ENCODE peak calls at places on chromosome 19, in six cellular contexts. H is A549, C is heart right ventricle, V is DND-41, L is dorsolateral prefrontal cortex, D is IMR-90. X is an unnamed sample.

GRCh38 chr19:45419396-45419795 is 4.3 kb downstream of the ERCC1 start:
- DNase-seq in D (no peak), V (peak), H (no peak), L (peak), C (no peak), X (peak)

GRCh38 chr19:2702170-2703076 is at the start of gene GNG7:
- DNase-seq in D (peak), L (peak), H (peak), C (peak), V (no peak), X (peak)

GRCh38 chr19:56091751-56092546 is 29.1 kb downstream of the ZNF787 start:
- DNase-seq in L (peak), D (no peak), V (no peak), H (peak), C (no peak), X (no peak)

GRCh38 chr19:11422163-11423068 is 3.3 kb upstream of the RGL3 start:
- DNase-seq in L (no peak), H (peak), D (no peak), V (peak), C (peak), X (peak)

GRCh38 chr19:8673281-8673891 is 25.2 kb downstream of the ACTL9 start:
- DNase-seq in C (no peak), H (no peak), D (no peak), V (peak), L (no peak), X (no peak)

GRCh38 chr19:29622191-29623070 is 16.3 kb downstream of the POP4 start:
- DNase-seq in H (no peak), D (no peak), C (no peak), L (no peak), V (peak), X (peak)

GRCh38 chr19:45468803-45469131 is 971 bp downstream of the FOSB start:
- DNase-seq in C (no peak), H (peak), D (no peak), L (no peak), V (no peak), X (no peak)

GRCh38 chr19:23403581-23404324 is 8.5 kb upstream of the ZNF91 start:
- DNase-seq in D (no peak), H (no peak), C (no peak), L (no peak), V (no peak), X (no peak)

GRCh38 chr19:45581576-45581975 is 3.0 kb downstream of the OPA3 start:
- DNase-seq in D (no peak), H (peak), C (no peak), V (no peak), L (no peak), X (no peak)

GRCh38 chr19:19027228-19027627 is 6.1 kb downstream of the SUGP2 start:
- DNase-seq in C (no peak), H (no peak), V (no peak), L (no peak), D (no peak), X (no peak)

GRCh38 chr19:34430738-34431625 is 2.8 kb downstream of the UBA2 start:
- DNase-seq in D (peak), L (no peak), V (peak), H (peak), C (no peak), X (peak)

GRCh38 chr19:28485300-28485699 is 727.7 kb downstream of the UQCRFS1 start:
- DNase-seq in L (no peak), V (no peak), H (no peak), D (no peak), C (peak), X (no peak)

GRCh38 chr19:3225677-3226093 is 1.2 kb downstream of the CELF5 start:
- DNase-seq in H (no peak), L (no peak), C (no peak), V (peak), D (no peak), X (no peak)

GRCh38 chr19:2623743-2624142 is 78.8 kb downstream of the GNG7 start:
- DNase-seq in H (no peak), D (no peak), C (no peak), V (no peak), L (no peak), X (no peak)

GRCh38 chr19:33219261-33219812 is 6.3 kb downstream of the SLC7A10 start:
- DNase-seq in D (peak), L (peak), V (no peak), H (no peak), C (no peak), X (no peak)

DNA sequence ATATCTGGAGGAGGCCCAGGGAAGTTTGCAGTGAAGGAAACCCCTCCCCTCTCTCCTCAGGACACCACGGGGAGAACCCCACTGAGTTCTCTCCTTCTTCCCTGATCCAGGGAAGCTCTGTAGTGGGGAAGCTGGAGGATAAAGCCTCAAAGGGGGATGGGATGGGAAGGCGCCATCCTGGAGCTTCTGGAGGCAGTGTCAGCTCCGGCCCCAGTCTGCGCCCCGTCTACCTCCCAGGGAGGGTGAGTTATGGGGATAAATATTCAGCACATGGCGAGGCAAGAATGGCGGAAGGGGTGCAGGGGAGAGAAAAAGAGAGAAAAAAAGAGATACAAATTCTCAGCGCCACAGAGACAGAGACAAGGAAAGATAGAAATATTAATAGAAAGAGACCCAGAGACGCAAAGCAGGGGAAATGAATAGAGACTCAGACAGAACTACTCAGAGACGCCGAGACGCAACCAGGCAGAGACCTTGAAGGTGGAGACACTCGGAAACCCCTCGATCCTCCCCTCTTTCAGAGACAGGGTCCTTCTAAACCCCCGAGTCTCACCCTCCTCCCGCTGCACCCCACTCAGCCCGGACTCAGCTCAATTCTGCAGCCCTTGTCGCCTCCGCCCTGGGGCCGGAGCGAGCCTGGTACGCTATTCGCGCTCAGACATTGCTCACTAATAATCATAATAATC is 23.6 kb downstream of the OLFM2 start:
- DNase-seq in H (no peak), D (no peak), V (no peak), L (no peak), C (no peak), X (no peak)
- H3K4me3 ChIP-seq in H (peak), D (no peak), V (no peak), L (peak), C (no peak), X (no peak)

DNA sequence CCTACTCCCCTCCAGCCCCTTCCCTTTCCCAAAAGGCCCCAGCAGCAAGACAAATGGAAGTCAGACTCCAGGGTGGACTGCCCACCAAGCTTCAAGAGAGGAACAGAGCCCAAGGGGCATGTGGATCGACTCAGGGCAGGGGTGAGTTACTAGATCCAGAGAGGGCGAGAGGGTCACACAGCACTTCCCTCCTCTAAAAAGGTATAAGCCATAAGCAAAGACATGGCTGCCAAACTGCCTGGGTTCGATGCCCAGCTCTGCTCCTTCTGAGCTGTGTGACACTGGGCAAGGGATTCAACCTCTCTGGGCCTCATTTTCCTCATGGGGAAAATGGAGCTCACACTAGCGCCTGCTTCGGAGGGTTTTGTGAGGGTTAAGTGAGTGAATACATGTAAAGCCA is 3.8 kb downstream of the PPP1R14A start:
- DNase-seq in D (no peak), V (no peak), C (no peak), L (no peak), H (no peak), X (no peak)
- H3K4me3 ChIP-seq in D (no peak), V (no peak), C (peak), L (peak), H (no peak), X (no peak)

DNA sequence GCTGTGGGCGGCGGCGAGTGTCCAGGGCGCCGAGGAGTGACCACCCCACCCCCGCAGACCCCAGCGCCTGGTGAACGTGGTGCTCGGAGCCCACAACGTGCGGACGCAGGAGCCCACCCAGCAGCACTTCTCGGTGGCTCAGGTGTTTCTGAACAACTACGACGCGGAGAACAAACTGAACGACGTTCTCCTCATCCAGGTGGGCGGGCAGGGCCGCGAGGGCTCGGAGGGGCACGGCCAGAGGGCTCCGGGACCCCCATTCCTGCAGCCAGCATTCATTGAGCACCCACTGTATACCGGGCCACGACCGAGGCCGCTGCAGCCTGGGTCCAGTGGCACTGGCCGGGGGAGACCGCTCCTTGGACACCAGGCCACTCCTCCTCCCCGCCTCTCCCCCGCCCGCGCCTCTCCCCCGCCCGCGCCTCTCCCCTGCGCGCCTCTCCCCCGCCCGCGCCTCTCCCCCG is 3.1 kb downstream of the PRTN3 start:
- DNase-seq in H (no peak), C (no peak), D (no peak), V (no peak), L (no peak), X (no peak)
- H3K4me3 ChIP-seq in H (peak), C (peak), D (peak), V (no peak), L (peak), X (no peak)

GRCh38 chr19:48368942-48369341 is 4.8 kb downstream of the SYNGR4 start:
- DNase-seq in D (no peak), C (no peak), H (no peak), V (no peak), L (no peak), X (no peak)

GRCh38 chr19:48371367-48371766 is 7.2 kb downstream of the SYNGR4 start:
- DNase-seq in H (no peak), D (no peak), V (no peak), L (no peak), C (no peak), X (no peak)

GRCh38 chr19:48372904-48373303 is 8.7 kb downstream of the SYNGR4 start:
- DNase-seq in V (no peak), D (no peak), C (no peak), H (peak), L (peak), X (no peak)

GRCh38 chr19:48373567-48373966 is 9.4 kb downstream of the SYNGR4 start:
- DNase-seq in D (no peak), V (no peak), H (no peak), L (no peak), C (no peak), X (no peak)

GRCh38 chr19:48370955-48371354 is 6.8 kb downstream of the SYNGR4 start:
- DNase-seq in D (no peak), L (no peak), V (no peak), H (no peak), C (no peak), X (no peak)
- H3K4me3 ChIP-seq in D (no peak), L (no peak), V (no peak), H (no peak), C (no peak), X (no peak)

GRCh38 chr19:48443731-48444128 is 2.1 kb upstream of the GRWD1 start:
- DNase-seq in H (no peak), C (no peak), L (no peak), V (no peak), D (no peak), X (no peak)

GRCh38 chr19:48445256-48445605 is 552 bp upstream of the GRWD1 start:
- DNase-seq in L (peak), D (peak), H (peak), C (peak), V (peak), X (no peak)

GRCh38 chr19:48445606-48446481 is at the start of gene GRWD1:
- DNase-seq in H (peak), V (peak), D (peak), L (peak), C (peak), X (peak)

GRCh38 chr19:48444129-48444932 is 1.5 kb upstream of the GRWD1 start:
- DNase-seq in C (no peak), D (no peak), H (no peak), V (no peak), L (no peak), X (no peak)

GRCh38 chr19:48444933-48445194 is 919 bp upstream of the GRWD1 start:
- DNase-seq in C (no peak), V (no peak), L (no peak), H (no peak), D (no peak), X (no peak)
- H3K4me3 ChIP-seq in C (peak), V (peak), L (peak), H (peak), D (peak), X (peak)

GRCh38 chr19:15194938-15195337 is 5.9 kb downstream of the NOTCH3 start:
- DNase-seq in D (peak), L (peak), V (no peak), H (no peak), C (peak), X (no peak)
- H3K4me3 ChIP-seq in D (no peak), L (peak), V (no peak), H (peak), C (peak), X (no peak)

GRCh38 chr19:53908933-53909415 is at the start of gene CACNG7:
- DNase-seq in V (no peak), C (no peak), D (no peak), H (peak), L (peak), X (no peak)
- H3K4me3 ChIP-seq in V (no peak), C (no peak), D (peak), H (peak), L (peak), X (no peak)